ENCODE peak calls at places on chromosomes 11 and 22, in six cellular contexts. X is colonic mucosa, U is mammary epithelial cell, O is neural progenitor cell, C is fibroblast of lung, Y is H9. Z is an unnamed sample.

GRCh38 chr22:31616315-31616980 is 45.6 kb downstream of the PISD start:
- DNase-seq in X (no peak), U (no peak), O (no peak), C (no peak), Y (no peak), Z (peak; percentile 46)

GRCh38 chr22:39239561-39240423 is 5.0 kb downstream of the PDGFB start:
- DNase-seq in X (peak; percentile 92), U (peak; percentile 81), O (no peak), C (no peak), Y (no peak), Z (no peak)

GRCh38 chr11:72058416-72059034 is 21.8 kb downstream of the NUMA1 start:
- DNase-seq in X (no peak), U (peak; percentile 56), O (no peak), C (peak; percentile 46), Y (no peak), Z (no peak)

GRCh38 chr11:8705171-8705570 is 22.6 kb downstream of the RPL27A start:
- DNase-seq in X (no peak), U (no peak), O (no peak), C (no peak), Y (no peak), Z (no peak)

GRCh38 chr11:67395555-67396257 is 3.9 kb downstream of the RAD9A start:
- DNase-seq in X (no peak), U (no peak), O (no peak), C (no peak), Y (no peak), Z (no peak)

GRCh38 chr11:96199563-96200025 is 143.4 kb downstream of the MAML2 start:
- DNase-seq in X (no peak), U (no peak), O (no peak), C (peak; percentile 90), Y (no peak), Z (no peak)

GRCh38 chr11:12376259-12376971 is 956 bp upstream of the PARVA start:
- DNase-seq in X (peak; percentile 39), U (no peak), O (peak; percentile 18), C (peak; percentile 82), Y (no peak), Z (no peak)

GRCh38 chr22:41768420-41768819 is 32.1 kb upstream of the CCDC134 start:
- DNase-seq in X (no peak), U (peak; percentile 58), O (no peak), C (peak; percentile 74), Y (no peak), Z (no peak)

GRCh38 chr22:37258810-37259472 is 14.9 kb upstream of the RAC2 start:
- DNase-seq in X (no peak), U (no peak), O (no peak), C (no peak), Y (peak; percentile 37), Z (peak; percentile 62)

GRCh38 chr22:19515654-19516377 is 8.4 kb downstream of the CLDN5 start:
- DNase-seq in X (no peak), U (no peak), O (no peak), C (no peak), Y (no peak), Z (peak; percentile 29)

GRCh38 chr11:8826145-8826786 is 84.7 kb upstream of the AKIP1 start:
- DNase-seq in X (no peak), U (no peak), O (peak; percentile 80), C (peak; percentile 90), Y (peak; percentile 59), Z (peak; percentile 83)

GRCh38 chr11:117612111-117612510 is 184.9 kb downstream of the DSCAML1 start:
- DNase-seq in X (no peak), U (no peak), O (no peak), C (no peak), Y (no peak), Z (peak; percentile 38)

GRCh38 chr22:50157976-50158375 is 12.6 kb upstream of the PANX2 start:
- DNase-seq in X (peak; percentile 77), U (peak; percentile 68), O (no peak), C (no peak), Y (peak; percentile 31), Z (peak; percentile 43)

GRCh38 chr11:47412152-47412746 is 3.9 kb downstream of the SLC39A13 start:
- DNase-seq in X (peak; percentile 52), U (no peak), O (peak; percentile 80), C (no peak), Y (peak; percentile 82), Z (peak; percentile 94)

GRCh38 chr11:32034680-32035079 is 56.2 kb upstream of the RCN1 start:
- DNase-seq in X (no peak), U (peak; percentile 21), O (no peak), C (peak; percentile 74), Y (no peak), Z (no peak)
- H3K9ac ChIP-seq in X (no peak overlapping the region), U (no peak overlapping the region), O (no peak overlapping the region), C (no peak overlapping the region), Y (no peak overlapping the region), Z (no peak overlapping the region)

GRCh38 chr11:10320164-10320563 is 15.3 kb downstream of the ADM start:
- DNase-seq in X (no peak), U (no peak), O (no peak), C (no peak), Y (no peak), Z (no peak)

GRCh38 chr11:10322830-10323792 is 18.2 kb downstream of the ADM start:
- DNase-seq in X (peak; percentile 79), U (peak; percentile 84), O (peak; percentile 59), C (peak; percentile 85), Y (no peak), Z (peak; percentile 57)

GRCh38 chr11:10323793-10324170 is 18.9 kb downstream of the ADM start:
- DNase-seq in X (no peak), U (peak; percentile 21), O (no peak), C (peak; percentile 74), Y (no peak), Z (no peak)

GRCh38 chr11:10324474-10324873 is 19.6 kb downstream of the ADM start:
- DNase-seq in X (no peak), U (no peak), O (no peak), C (no peak), Y (no peak), Z (no peak)

GRCh38 chr11:10322401-10322800 is 17.5 kb downstream of the ADM start:
- DNase-seq in X (no peak), U (no peak), O (no peak), C (peak; percentile 25), Y (no peak), Z (no peak)
- H3K4me1 ChIP-seq in X (peaks cover 10% of the 10 kb centered on the region), U (peaks cover 6% of the 10 kb centered on the region), O (peaks cover 29% of the 10 kb centered on the region), C (peaks cover 42% of the 10 kb centered on the region), Y (peaks cover 14% of the 10 kb centered on the region), Z (peaks cover 37% of the 10 kb centered on the region)

GRCh38 chr11:35953081-35953480 is 9.2 kb downstream of the LDLRAD3 start:
- DNase-seq in X (no peak), U (no peak), O (no peak), C (peak; percentile 19), Y (no peak), Z (no peak)

GRCh38 chr11:35951659-35952058 is 7.8 kb downstream of the LDLRAD3 start:
- DNase-seq in X (no peak), U (no peak), O (no peak), C (no peak), Y (no peak), Z (no peak)

GRCh38 chr11:35949242-35949641 is 5.4 kb downstream of the LDLRAD3 start:
- DNase-seq in X (no peak), U (peak; percentile 26), O (no peak), C (no peak), Y (no peak), Z (no peak)

GRCh38 chr11:35947437-35947836 is 3.6 kb downstream of the LDLRAD3 start:
- DNase-seq in X (no peak), U (no peak), O (no peak), C (no peak), Y (no peak), Z (no peak)

DNA sequence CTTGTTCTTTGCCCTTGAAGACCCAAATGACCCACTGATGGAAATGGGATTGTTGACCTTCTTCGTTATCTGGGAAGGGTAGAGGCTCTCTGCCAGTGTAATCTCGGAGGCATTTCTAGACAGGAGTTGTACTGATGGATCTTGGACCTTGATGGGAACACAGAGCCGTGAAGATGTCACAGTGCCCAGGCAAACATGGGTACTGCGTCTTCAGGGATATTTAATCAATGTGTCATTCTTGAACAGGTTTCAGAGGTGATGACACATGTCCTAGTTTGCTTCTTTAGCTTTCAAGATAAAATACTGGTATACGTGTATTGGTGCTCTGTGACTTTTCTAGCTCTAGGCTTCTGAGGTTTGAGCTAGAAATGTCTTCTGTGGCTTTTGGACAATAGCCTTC is 6.2 kb downstream of the LDLRAD3 start:
- DNase-seq in X (no peak), U (no peak), O (no peak), C (no peak), Y (no peak), Z (no peak)
- TF ChIP-seq CTCF in X (no peak), U (no peak), O (no peak), C (no peak), Y (no peak), Z (no peak)

GRCh38 chr11:5690736-5691135 is 1.1 kb downstream of the TRIM22 start:
- DNase-seq in X (no peak), U (peak; percentile 17), O (no peak), C (peak; percentile 41), Y (no peak), Z (no peak)
- H3K9ac ChIP-seq in X (no peak overlapping the region), U (peak overlapping the region; percentile 46), O (no peak overlapping the region), C (peak overlapping the region; percentile 68), Y (no peak overlapping the region), Z (no peak overlapping the region)

GRCh38 chr11:111846063-111846462 is 25.3 kb downstream of the ALG9 start:
- DNase-seq in X (no peak), U (no peak), O (no peak), C (peak; percentile 81), Y (no peak), Z (no peak)

GRCh38 chr11:111849631-111850030 is 21.8 kb downstream of the ALG9 start:
- DNase-seq in X (no peak), U (no peak), O (no peak), C (no peak), Y (no peak), Z (no peak)

GRCh38 chr11:111845256-111846028 is 25.9 kb downstream of the ALG9 start:
- DNase-seq in X (no peak), U (no peak), O (no peak), C (no peak), Y (no peak), Z (no peak)

GRCh38 chr11:111843659-111844058 is 27.7 kb downstream of the ALG9 start:
- DNase-seq in X (no peak), U (no peak), O (no peak), C (no peak), Y (no peak), Z (no peak)

DNA sequence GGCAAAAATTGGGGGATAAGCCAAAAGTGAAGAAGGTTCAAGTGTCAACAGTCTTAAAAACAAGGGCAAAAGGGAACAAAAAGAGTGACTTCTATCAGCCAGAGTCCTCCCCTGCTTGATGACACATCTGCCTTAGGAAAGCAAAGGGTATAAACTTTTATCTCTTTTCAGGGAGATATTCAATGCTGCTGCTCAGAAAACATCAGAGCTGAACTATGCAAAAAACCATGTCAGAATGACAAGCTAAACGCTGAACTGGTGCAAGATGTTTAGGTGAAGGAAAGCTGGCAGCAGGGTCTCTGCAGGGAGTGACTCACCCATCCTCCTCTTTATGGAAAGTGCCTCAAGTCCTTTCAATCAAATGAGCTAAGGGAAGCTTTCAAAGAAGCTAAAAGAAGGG is 24.7 kb downstream of the ALG9 start:
- DNase-seq in X (no peak), U (no peak), O (no peak), C (peak; percentile 86), Y (no peak), Z (peak; percentile 46)
- H3K4me1 ChIP-seq in X (no peaks in the 10 kb centered on the region), U (no peaks in the 10 kb centered on the region), O (peaks cover 9% of the 10 kb centered on the region), C (peaks cover 15% of the 10 kb centered on the region), Y (no peaks in the 10 kb centered on the region), Z (peaks cover 7% of the 10 kb centered on the region)